ENCODE peak calls at places on chromosomes 5 and 9, in eight cellular contexts. One of them, this sample, is unnamed.

GRCh38 chr9:124934290-124934689 is 6.6 kb downstream of the GOLGA1 start:
- DNase-seq in heart left ventricle: no peak
- DNase-seq in ovary: no peak
- DNase-seq in H1: no peak
- DNase-seq in tibial nerve: no peak
- DNase-seq in HepG2: no peak
- DNase-seq in body of pancreas: no peak
- DNase-seq in stomach: no peak
- DNase-seq in this sample: no peak

GRCh38 chr5:158235159-158235547 is 376.2 kb upstream of the CLINT1 start:
- DNase-seq in heart left ventricle: no peak
- DNase-seq in ovary: no peak
- DNase-seq in H1: no peak
- DNase-seq in tibial nerve: no peak
- DNase-seq in HepG2: no peak
- DNase-seq in body of pancreas: no peak
- DNase-seq in stomach: no peak
- DNase-seq in this sample: no peak

GRCh38 chr5:39423331-39423751 is 1.4 kb downstream of the DAB2 start:
- DNase-seq in heart left ventricle: no peak
- DNase-seq in ovary: no peak
- DNase-seq in H1: no peak
- DNase-seq in tibial nerve: peak
- DNase-seq in HepG2: no peak
- DNase-seq in body of pancreas: no peak
- DNase-seq in stomach: no peak
- DNase-seq in this sample: peak

GRCh38 chr9:99681113-99681512 is 140.6 kb upstream of the NR4A3 start:
- DNase-seq in heart left ventricle: no peak
- DNase-seq in ovary: no peak
- DNase-seq in H1: no peak
- DNase-seq in tibial nerve: no peak
- DNase-seq in HepG2: no peak
- DNase-seq in body of pancreas: no peak
- DNase-seq in stomach: no peak
- DNase-seq in this sample: no peak

GRCh38 chr5:75051217-75051751 is 1.1 kb downstream of the GCNT4 start:
- DNase-seq in heart left ventricle: no peak
- DNase-seq in ovary: no peak
- DNase-seq in H1: no peak
- DNase-seq in tibial nerve: no peak
- DNase-seq in HepG2: no peak
- DNase-seq in body of pancreas: peak
- DNase-seq in stomach: peak
- DNase-seq in this sample: no peak

GRCh38 chr5:73312146-73312871 is 136.3 kb downstream of the FOXD1 start:
- DNase-seq in heart left ventricle: no peak
- DNase-seq in ovary: no peak
- DNase-seq in H1: no peak
- DNase-seq in tibial nerve: no peak
- DNase-seq in HepG2: no peak
- DNase-seq in body of pancreas: no peak
- DNase-seq in stomach: no peak
- DNase-seq in this sample: no peak

GRCh38 chr5:150113047-150113744 is 26.8 kb upstream of the CSF1R start:
- DNase-seq in heart left ventricle: peak
- DNase-seq in ovary: peak
- DNase-seq in H1: no peak
- DNase-seq in tibial nerve: peak
- DNase-seq in HepG2: no peak
- DNase-seq in body of pancreas: no peak
- DNase-seq in stomach: peak
- DNase-seq in this sample: peak

GRCh38 chr5:93924628-93925027 is 183.2 kb upstream of the POU5F2 start:
- DNase-seq in heart left ventricle: no peak
- DNase-seq in ovary: no peak
- DNase-seq in H1: no peak
- DNase-seq in tibial nerve: no peak
- DNase-seq in HepG2: no peak
- DNase-seq in body of pancreas: no peak
- DNase-seq in stomach: no peak
- DNase-seq in this sample: no peak

GRCh38 chr9:71638627-71639026 is 129.7 kb downstream of the CEMIP2 start:
- DNase-seq in heart left ventricle: peak
- DNase-seq in ovary: no peak
- DNase-seq in H1: no peak
- DNase-seq in tibial nerve: no peak
- DNase-seq in HepG2: no peak
- DNase-seq in body of pancreas: peak
- DNase-seq in stomach: no peak
- DNase-seq in this sample: no peak

GRCh38 chr5:59766394-59766793 is 127.1 kb downstream of the PDE4D start:
- DNase-seq in heart left ventricle: no peak
- DNase-seq in ovary: no peak
- DNase-seq in H1: no peak
- DNase-seq in tibial nerve: no peak
- DNase-seq in HepG2: no peak
- DNase-seq in body of pancreas: peak
- DNase-seq in stomach: peak
- DNase-seq in this sample: no peak

GRCh38 chr9:22170990-22171663 is 162.0 kb upstream of the CDKN2B start:
- DNase-seq in heart left ventricle: no peak
- DNase-seq in ovary: no peak
- DNase-seq in H1: no peak
- DNase-seq in tibial nerve: no peak
- DNase-seq in HepG2: no peak
- DNase-seq in body of pancreas: no peak
- DNase-seq in stomach: no peak
- DNase-seq in this sample: no peak

GRCh38 chr5:78377056-78377717 is 16.8 kb downstream of the SCAMP1 start:
- DNase-seq in heart left ventricle: peak
- DNase-seq in ovary: no peak
- DNase-seq in H1: no peak
- DNase-seq in tibial nerve: no peak
- DNase-seq in HepG2: no peak
- DNase-seq in body of pancreas: peak
- DNase-seq in stomach: no peak
- DNase-seq in this sample: no peak

GRCh38 chr5:16568875-16569580 is 47.8 kb downstream of the RETREG1 start:
- DNase-seq in heart left ventricle: peak
- DNase-seq in ovary: no peak
- DNase-seq in H1: no peak
- DNase-seq in tibial nerve: no peak
- DNase-seq in HepG2: no peak
- DNase-seq in body of pancreas: peak
- DNase-seq in stomach: peak
- DNase-seq in this sample: peak

GRCh38 chr5:36733183-36733582 is 126.8 kb downstream of the SLC1A3 start:
- DNase-seq in heart left ventricle: no peak
- DNase-seq in ovary: no peak
- DNase-seq in H1: no peak
- DNase-seq in tibial nerve: no peak
- DNase-seq in HepG2: no peak
- DNase-seq in body of pancreas: no peak
- DNase-seq in stomach: no peak
- DNase-seq in this sample: no peak

GRCh38 chr9:114302727-114303126 is 20.2 kb upstream of the ORM1 start:
- DNase-seq in heart left ventricle: peak
- DNase-seq in ovary: peak
- DNase-seq in H1: no peak
- DNase-seq in tibial nerve: no peak
- DNase-seq in HepG2: no peak
- DNase-seq in body of pancreas: no peak
- DNase-seq in stomach: peak
- DNase-seq in this sample: no peak

GRCh38 chr5:173513521-173513991 is 102.9 kb downstream of the BOD1 start:
- DNase-seq in heart left ventricle: no peak
- DNase-seq in ovary: no peak
- DNase-seq in H1: no peak
- DNase-seq in tibial nerve: no peak
- DNase-seq in HepG2: no peak
- DNase-seq in body of pancreas: no peak
- DNase-seq in stomach: no peak
- DNase-seq in this sample: no peak

GRCh38 chr5:62643556-62644451 is 65.2 kb downstream of the LRRC70 start:
- DNase-seq in heart left ventricle: no peak
- DNase-seq in ovary: no peak
- DNase-seq in H1: no peak
- DNase-seq in tibial nerve: no peak
- DNase-seq in HepG2: no peak
- DNase-seq in body of pancreas: no peak
- DNase-seq in stomach: no peak
- DNase-seq in this sample: no peak

DNA sequence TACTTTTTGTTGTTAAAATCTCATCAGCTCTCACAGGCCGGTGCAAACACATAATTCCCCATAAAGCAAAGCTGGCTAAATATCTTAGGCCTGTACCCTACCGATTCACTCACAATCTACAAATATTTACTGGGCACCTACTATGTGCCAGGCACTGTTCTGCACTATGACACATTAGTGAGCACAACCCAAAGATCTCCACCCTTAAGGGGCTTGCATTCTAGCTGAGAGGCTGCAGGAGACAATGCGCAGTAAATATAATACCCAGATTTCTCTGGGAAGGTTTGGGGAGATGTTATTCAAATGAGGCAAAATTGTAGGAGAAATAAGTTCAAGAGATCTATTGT is 53.7 kb downstream of the FNBP1 start:
- DNase-seq in heart left ventricle: no peak
- DNase-seq in ovary: no peak
- DNase-seq in H1: no peak
- DNase-seq in tibial nerve: no peak
- DNase-seq in HepG2: no peak
- DNase-seq in body of pancreas: no peak
- DNase-seq in stomach: no peak
- DNase-seq in this sample: no peak
- TF ChIP-seq POLR2A in heart left ventricle: no peak
- TF ChIP-seq POLR2A in ovary: no peak
- TF ChIP-seq POLR2A in H1: no peak
- TF ChIP-seq POLR2A in tibial nerve: no peak
- TF ChIP-seq POLR2A in HepG2: no peak
- TF ChIP-seq POLR2A in body of pancreas: no peak
- TF ChIP-seq POLR2A in stomach: no peak
- TF ChIP-seq POLR2A in this sample: no peak

GRCh38 chr9:127066060-127066774 is 56.2 kb downstream of the ANGPTL2 start:
- DNase-seq in heart left ventricle: no peak
- DNase-seq in ovary: no peak
- DNase-seq in H1: no peak
- DNase-seq in tibial nerve: no peak
- DNase-seq in HepG2: no peak
- DNase-seq in body of pancreas: no peak
- DNase-seq in stomach: no peak
- DNase-seq in this sample: no peak

GRCh38 chr9:127065592-127065991 is 56.8 kb downstream of the ANGPTL2 start:
- DNase-seq in heart left ventricle: no peak
- DNase-seq in ovary: no peak
- DNase-seq in H1: no peak
- DNase-seq in tibial nerve: no peak
- DNase-seq in HepG2: no peak
- DNase-seq in body of pancreas: no peak
- DNase-seq in stomach: no peak
- DNase-seq in this sample: no peak

GRCh38 chr9:127066775-127067111 is 55.7 kb downstream of the ANGPTL2 start:
- DNase-seq in heart left ventricle: no peak
- DNase-seq in ovary: no peak
- DNase-seq in H1: no peak
- DNase-seq in tibial nerve: no peak
- DNase-seq in HepG2: no peak
- DNase-seq in body of pancreas: no peak
- DNase-seq in stomach: no peak
- DNase-seq in this sample: no peak

GRCh38 chr9:127061411-127061810 is 61.0 kb downstream of the ANGPTL2 start:
- DNase-seq in heart left ventricle: no peak
- DNase-seq in ovary: no peak
- DNase-seq in H1: no peak
- DNase-seq in tibial nerve: no peak
- DNase-seq in HepG2: no peak
- DNase-seq in body of pancreas: no peak
- DNase-seq in stomach: no peak
- DNase-seq in this sample: no peak

DNA sequence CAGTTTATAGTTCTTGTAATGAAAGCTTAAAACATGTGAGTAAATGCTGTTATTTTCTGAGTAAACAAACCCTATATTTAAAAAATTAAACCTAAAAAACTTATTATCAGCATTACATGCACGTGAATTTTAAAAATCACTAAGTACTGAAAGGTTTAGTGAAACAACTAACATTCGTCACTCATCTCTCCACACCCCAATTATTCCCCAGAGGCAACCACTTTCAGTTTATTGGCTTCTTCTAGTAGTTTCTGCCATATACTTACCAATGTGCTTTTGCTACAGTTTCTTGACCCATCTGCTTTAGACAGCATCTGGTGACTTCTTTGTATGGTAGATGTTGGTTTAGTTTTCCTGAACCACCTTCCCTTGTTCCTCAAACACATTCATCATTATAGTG is 58.1 kb downstream of the ANGPTL2 start:
- DNase-seq in heart left ventricle: no peak
- DNase-seq in ovary: no peak
- DNase-seq in H1: no peak
- DNase-seq in tibial nerve: no peak
- DNase-seq in HepG2: no peak
- DNase-seq in body of pancreas: no peak
- DNase-seq in stomach: no peak
- DNase-seq in this sample: no peak
- H3K4me3 ChIP-seq in heart left ventricle: no peak
- H3K4me3 ChIP-seq in ovary: no peak
- H3K4me3 ChIP-seq in H1: no peak
- H3K4me3 ChIP-seq in tibial nerve: no peak
- H3K4me3 ChIP-seq in HepG2: no peak
- H3K4me3 ChIP-seq in body of pancreas: no peak
- H3K4me3 ChIP-seq in stomach: no peak
- H3K4me3 ChIP-seq in this sample: no peak

GRCh38 chr5:81838307-81838906 is 87.5 kb upstream of the SSBP2 start:
- DNase-seq in heart left ventricle: no peak
- DNase-seq in ovary: no peak
- DNase-seq in H1: no peak
- DNase-seq in tibial nerve: no peak
- DNase-seq in HepG2: no peak
- DNase-seq in body of pancreas: peak
- DNase-seq in stomach: no peak
- DNase-seq in this sample: no peak
- TF ChIP-seq CTCF in heart left ventricle: peak
- TF ChIP-seq CTCF in ovary: no peak
- TF ChIP-seq CTCF in H1: peak
- TF ChIP-seq CTCF in tibial nerve: peak
- TF ChIP-seq CTCF in HepG2: peak
- TF ChIP-seq CTCF in body of pancreas: no peak
- TF ChIP-seq CTCF in stomach: peak
- TF ChIP-seq CTCF in this sample: no peak

DNA sequence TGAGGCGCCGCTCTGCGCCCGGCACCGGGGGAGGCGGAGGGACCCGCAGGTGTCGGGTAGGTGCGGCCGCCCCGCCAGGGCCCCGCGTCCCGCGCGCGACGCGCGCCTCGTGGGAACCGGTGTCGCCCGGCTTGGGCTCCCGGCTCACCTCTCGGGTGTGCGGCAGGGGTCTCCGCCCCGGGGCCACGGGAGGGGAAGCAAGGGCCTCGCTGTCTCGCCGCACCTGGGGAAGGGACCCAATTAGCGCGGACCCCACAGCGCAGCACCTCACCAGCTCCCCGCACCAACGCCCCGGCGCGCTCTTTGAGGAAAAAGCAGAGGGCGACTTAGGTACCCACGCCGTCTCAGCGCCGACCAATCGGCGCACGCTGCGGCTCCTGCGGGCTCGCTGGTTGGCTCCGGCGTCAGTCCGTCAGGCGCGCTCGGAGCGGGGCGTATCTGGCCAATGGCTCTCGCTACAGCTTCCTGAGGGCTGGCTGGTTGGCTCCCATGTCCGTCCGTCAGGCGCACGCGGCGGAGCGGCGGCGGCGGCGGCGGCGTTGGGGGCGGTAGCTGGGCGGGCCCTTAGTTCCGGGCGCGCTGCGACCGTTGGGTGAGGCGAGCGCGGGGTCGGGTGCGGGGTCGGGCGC is at the start of gene TRAF2:
- DNase-seq in heart left ventricle: peak
- DNase-seq in ovary: peak
- DNase-seq in H1: peak
- DNase-seq in tibial nerve: peak
- DNase-seq in HepG2: peak
- DNase-seq in body of pancreas: peak
- DNase-seq in stomach: peak
- DNase-seq in this sample: peak
- TF ChIP-seq POLR2A in heart left ventricle: no peak
- TF ChIP-seq POLR2A in ovary: no peak
- TF ChIP-seq POLR2A in H1: peak
- TF ChIP-seq POLR2A in tibial nerve: no peak
- TF ChIP-seq POLR2A in HepG2: no peak
- TF ChIP-seq POLR2A in body of pancreas: no peak
- TF ChIP-seq POLR2A in stomach: no peak
- TF ChIP-seq POLR2A in this sample: no peak

This sample was measured in lower leg skin.